ENCODE peak calls at places on chromosome 20, in six cellular contexts. One of them, this sample, is unnamed.

GRCh38 chr20:63226020-63226943 is 9.4 kb upstream of the BIRC7 start:
- DNase-seq in A549: no peak
- DNase-seq in transverse colon: no peak
- DNase-seq in GM06990: no peak
- DNase-seq in K562: no peak
- DNase-seq in SK-N-SH: no peak
- DNase-seq in this sample: no peak

GRCh38 chr20:50366270-50367103 is 143.7 kb upstream of the PTPN1 start:
- DNase-seq in GM06990: no peak
- DNase-seq in transverse colon: peak
- DNase-seq in SK-N-SH: peak
- DNase-seq in K562: no peak
- DNase-seq in A549: no peak
- DNase-seq in this sample: no peak

GRCh38 chr20:37911838-37912273 is 8.9 kb downstream of the VSTM2L start:
- DNase-seq in transverse colon: peak
- DNase-seq in SK-N-SH: peak
- DNase-seq in GM06990: peak
- DNase-seq in K562: peak
- DNase-seq in A549: no peak
- DNase-seq in this sample: peak

GRCh38 chr20:8932192-8933150 is 136.4 kb upstream of the PLCB4 start:
- DNase-seq in transverse colon: no peak
- DNase-seq in SK-N-SH: no peak
- DNase-seq in A549: peak
- DNase-seq in GM06990: no peak
- DNase-seq in K562: no peak
- DNase-seq in this sample: no peak

GRCh38 chr20:51360451-51361230 is 181.9 kb downstream of the NFATC2 start:
- DNase-seq in GM06990: no peak
- DNase-seq in K562: no peak
- DNase-seq in A549: peak
- DNase-seq in transverse colon: no peak
- DNase-seq in SK-N-SH: no peak
- DNase-seq in this sample: no peak

GRCh38 chr20:39853664-39854063 is 835.4 kb downstream of the MAFB start:
- DNase-seq in SK-N-SH: no peak
- DNase-seq in A549: no peak
- DNase-seq in K562: no peak
- DNase-seq in transverse colon: no peak
- DNase-seq in GM06990: no peak
- DNase-seq in this sample: no peak

GRCh38 chr20:34824026-34824860 is 1.2 kb downstream of the NCOA6 start:
- DNase-seq in SK-N-SH: peak
- DNase-seq in transverse colon: peak
- DNase-seq in K562: peak
- DNase-seq in A549: peak
- DNase-seq in GM06990: no peak
- DNase-seq in this sample: peak

GRCh38 chr20:50980071-50980681 is 21.6 kb downstream of the MOCS3 start:
- DNase-seq in K562: no peak
- DNase-seq in A549: peak
- DNase-seq in GM06990: no peak
- DNase-seq in transverse colon: no peak
- DNase-seq in SK-N-SH: no peak
- DNase-seq in this sample: no peak

GRCh38 chr20:46897471-46897870 is 2.8 kb downstream of the EYA2 start:
- DNase-seq in transverse colon: no peak
- DNase-seq in GM06990: no peak
- DNase-seq in SK-N-SH: no peak
- DNase-seq in K562: no peak
- DNase-seq in A549: no peak
- DNase-seq in this sample: peak

GRCh38 chr20:59027746-59028320 is 4.3 kb downstream of the ATP5F1E start:
- DNase-seq in GM06990: no peak
- DNase-seq in transverse colon: no peak
- DNase-seq in SK-N-SH: no peak
- DNase-seq in K562: no peak
- DNase-seq in A549: no peak
- DNase-seq in this sample: peak

GRCh38 chr20:1388706-1389483 is 4.0 kb downstream of the FKBP1A start:
- DNase-seq in transverse colon: no peak
- DNase-seq in A549: no peak
- DNase-seq in GM06990: no peak
- DNase-seq in SK-N-SH: no peak
- DNase-seq in K562: no peak
- DNase-seq in this sample: no peak

GRCh38 chr20:49569403-49570115 is 1.6 kb upstream of the PTGIS start:
- DNase-seq in GM06990: no peak
- DNase-seq in transverse colon: no peak
- DNase-seq in SK-N-SH: no peak
- DNase-seq in K562: no peak
- DNase-seq in A549: no peak
- DNase-seq in this sample: no peak

GRCh38 chr20:6636209-6637159 is 131.0 kb upstream of the BMP2 start:
- DNase-seq in transverse colon: peak
- DNase-seq in A549: peak
- DNase-seq in GM06990: no peak
- DNase-seq in SK-N-SH: peak
- DNase-seq in K562: no peak
- DNase-seq in this sample: no peak

GRCh38 chr20:43507150-43508080 is at the start of gene L3MBTL1:
- DNase-seq in K562: peak
- DNase-seq in SK-N-SH: peak
- DNase-seq in GM06990: peak
- DNase-seq in transverse colon: peak
- DNase-seq in A549: peak
- DNase-seq in this sample: peak

GRCh38 chr20:49812463-49813304 is at the start of gene SLC9A8:
- DNase-seq in K562: peak
- DNase-seq in transverse colon: peak
- DNase-seq in GM06990: peak
- DNase-seq in SK-N-SH: peak
- DNase-seq in A549: peak
- DNase-seq in this sample: peak

GRCh38 chr20:17381701-17382100 is 149.5 kb downstream of the BFSP1 start:
- DNase-seq in GM06990: no peak
- DNase-seq in K562: no peak
- DNase-seq in transverse colon: no peak
- DNase-seq in SK-N-SH: no peak
- DNase-seq in A549: no peak
- DNase-seq in this sample: no peak

GRCh38 chr20:17377222-17377621 is 150.4 kb downstream of the PCSK2 start:
- DNase-seq in A549: no peak
- DNase-seq in transverse colon: no peak
- DNase-seq in K562: no peak
- DNase-seq in SK-N-SH: no peak
- DNase-seq in GM06990: no peak
- DNase-seq in this sample: no peak

GRCh38 chr20:17376031-17376430 is 149.2 kb downstream of the PCSK2 start:
- DNase-seq in SK-N-SH: no peak
- DNase-seq in transverse colon: no peak
- DNase-seq in A549: no peak
- DNase-seq in GM06990: no peak
- DNase-seq in K562: no peak
- DNase-seq in this sample: no peak

GRCh38 chr20:17374086-17374485 is 147.2 kb downstream of the PCSK2 start:
- DNase-seq in K562: no peak
- DNase-seq in SK-N-SH: no peak
- DNase-seq in GM06990: no peak
- DNase-seq in transverse colon: no peak
- DNase-seq in A549: no peak
- DNase-seq in this sample: no peak

GRCh38 chr20:17379651-17380050 is 151.5 kb downstream of the BFSP1 start:
- DNase-seq in GM06990: no peak
- DNase-seq in SK-N-SH: no peak
- DNase-seq in K562: no peak
- DNase-seq in A549: no peak
- DNase-seq in transverse colon: no peak
- DNase-seq in this sample: no peak
- H3K4me3 ChIP-seq in GM06990: no peak
- H3K4me3 ChIP-seq in SK-N-SH: no peak
- H3K4me3 ChIP-seq in K562: no peak
- H3K4me3 ChIP-seq in A549: no peak
- H3K4me3 ChIP-seq in transverse colon: no peak
- H3K4me3 ChIP-seq in this sample: no peak

GRCh38 chr20:32762754-32763201 is 593 bp downstream of the DNMT3B start:
- DNase-seq in SK-N-SH: peak
- DNase-seq in GM06990: no peak
- DNase-seq in K562: no peak
- DNase-seq in A549: no peak
- DNase-seq in transverse colon: no peak
- DNase-seq in this sample: peak

GRCh38 chr20:32761417-32761830 is 761 bp upstream of the DNMT3B start:
- DNase-seq in A549: no peak
- DNase-seq in K562: no peak
- DNase-seq in GM06990: no peak
- DNase-seq in transverse colon: no peak
- DNase-seq in SK-N-SH: no peak
- DNase-seq in this sample: no peak

GRCh38 chr20:32763202-32763999 is 1.2 kb downstream of the DNMT3B start:
- DNase-seq in A549: no peak
- DNase-seq in GM06990: no peak
- DNase-seq in K562: peak
- DNase-seq in SK-N-SH: peak
- DNase-seq in transverse colon: no peak
- DNase-seq in this sample: peak

GRCh38 chr20:32764000-32764960 is 2.1 kb downstream of the DNMT3B start:
- DNase-seq in SK-N-SH: no peak
- DNase-seq in A549: no peak
- DNase-seq in K562: peak
- DNase-seq in transverse colon: no peak
- DNase-seq in GM06990: no peak
- DNase-seq in this sample: no peak

DNA sequence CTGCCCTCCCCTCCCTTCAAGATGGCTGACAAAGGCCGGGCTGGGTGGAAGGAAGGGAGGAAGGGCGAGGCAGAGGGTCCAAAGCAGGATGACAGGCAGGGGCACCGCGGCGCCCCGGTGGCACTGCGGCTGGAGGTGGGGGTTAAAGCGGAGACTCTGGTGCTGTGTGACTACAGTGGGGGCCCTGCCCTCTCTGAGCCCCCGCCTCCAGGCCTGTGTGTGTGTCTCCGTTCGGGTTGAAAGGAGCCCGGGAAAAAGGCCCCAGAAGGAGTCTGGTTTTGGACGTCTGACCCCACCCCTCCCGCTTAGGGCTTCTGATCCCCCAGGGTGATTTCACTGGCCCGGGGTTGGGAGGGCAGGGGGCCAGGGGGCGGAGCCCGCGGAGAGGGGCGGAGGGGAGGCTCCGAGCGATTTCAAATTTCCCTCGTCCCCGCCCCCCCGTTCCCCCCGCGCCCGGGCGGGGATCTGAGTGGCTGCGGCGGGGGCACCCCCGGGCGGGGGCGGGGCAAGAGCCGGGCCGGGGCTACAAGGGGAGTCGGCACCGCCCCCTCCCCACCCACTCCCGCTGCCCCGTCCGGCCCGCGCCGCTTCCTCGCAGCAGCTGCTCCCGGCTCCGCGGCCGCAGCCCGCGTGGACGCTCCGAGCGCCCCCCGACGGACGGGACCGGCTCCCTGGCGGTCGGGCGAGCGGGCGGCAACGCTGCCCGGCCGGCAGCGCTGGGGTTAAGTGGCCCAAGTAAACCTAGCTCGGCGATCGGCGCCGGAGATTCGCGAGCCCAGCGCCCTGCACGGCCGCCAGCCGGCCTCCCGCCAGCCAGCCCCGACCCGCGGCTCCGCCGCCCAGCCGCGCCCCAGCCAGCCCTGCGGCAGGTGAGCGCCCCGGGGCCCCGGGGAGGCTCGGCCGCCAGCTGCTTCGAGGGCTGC is at the start of gene DNMT3B:
- DNase-seq in transverse colon: peak
- DNase-seq in K562: peak
- DNase-seq in SK-N-SH: peak
- DNase-seq in GM06990: peak
- DNase-seq in A549: peak
- DNase-seq in this sample: peak
- TF ChIP-seq CTCF in transverse colon: no peak
- TF ChIP-seq CTCF in K562: peak
- TF ChIP-seq CTCF in SK-N-SH: peak
- TF ChIP-seq CTCF in GM06990: no peak
- TF ChIP-seq CTCF in A549: peak
- TF ChIP-seq CTCF in this sample: peak

DNA sequence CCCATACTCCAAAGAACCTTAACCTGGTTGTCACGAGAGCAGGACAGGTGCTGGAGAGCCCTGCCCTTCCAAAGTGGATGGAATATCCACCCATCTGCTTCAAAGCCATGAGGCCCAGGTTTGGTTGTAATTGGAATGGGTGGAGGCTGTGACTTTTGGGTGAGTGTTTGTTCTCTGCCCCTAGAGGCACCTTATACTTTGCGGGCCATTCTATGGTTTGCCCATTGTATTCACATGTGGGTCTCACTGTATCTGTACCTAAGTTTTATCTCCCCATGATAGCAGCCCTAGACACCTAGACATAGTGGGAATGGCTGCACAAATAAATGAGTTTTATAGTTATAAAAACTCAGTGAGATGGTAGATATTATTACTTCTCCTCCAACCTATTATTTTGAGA is 67.1 kb upstream of the NAA20 start:
- DNase-seq in transverse colon: no peak
- DNase-seq in K562: no peak
- DNase-seq in GM06990: no peak
- DNase-seq in A549: no peak
- DNase-seq in SK-N-SH: no peak
- DNase-seq in this sample: no peak
- H3K4me3 ChIP-seq in transverse colon: no peak
- H3K4me3 ChIP-seq in K562: no peak
- H3K4me3 ChIP-seq in GM06990: no peak
- H3K4me3 ChIP-seq in A549: no peak
- H3K4me3 ChIP-seq in SK-N-SH: no peak
- H3K4me3 ChIP-seq in this sample: no peak

DNA sequence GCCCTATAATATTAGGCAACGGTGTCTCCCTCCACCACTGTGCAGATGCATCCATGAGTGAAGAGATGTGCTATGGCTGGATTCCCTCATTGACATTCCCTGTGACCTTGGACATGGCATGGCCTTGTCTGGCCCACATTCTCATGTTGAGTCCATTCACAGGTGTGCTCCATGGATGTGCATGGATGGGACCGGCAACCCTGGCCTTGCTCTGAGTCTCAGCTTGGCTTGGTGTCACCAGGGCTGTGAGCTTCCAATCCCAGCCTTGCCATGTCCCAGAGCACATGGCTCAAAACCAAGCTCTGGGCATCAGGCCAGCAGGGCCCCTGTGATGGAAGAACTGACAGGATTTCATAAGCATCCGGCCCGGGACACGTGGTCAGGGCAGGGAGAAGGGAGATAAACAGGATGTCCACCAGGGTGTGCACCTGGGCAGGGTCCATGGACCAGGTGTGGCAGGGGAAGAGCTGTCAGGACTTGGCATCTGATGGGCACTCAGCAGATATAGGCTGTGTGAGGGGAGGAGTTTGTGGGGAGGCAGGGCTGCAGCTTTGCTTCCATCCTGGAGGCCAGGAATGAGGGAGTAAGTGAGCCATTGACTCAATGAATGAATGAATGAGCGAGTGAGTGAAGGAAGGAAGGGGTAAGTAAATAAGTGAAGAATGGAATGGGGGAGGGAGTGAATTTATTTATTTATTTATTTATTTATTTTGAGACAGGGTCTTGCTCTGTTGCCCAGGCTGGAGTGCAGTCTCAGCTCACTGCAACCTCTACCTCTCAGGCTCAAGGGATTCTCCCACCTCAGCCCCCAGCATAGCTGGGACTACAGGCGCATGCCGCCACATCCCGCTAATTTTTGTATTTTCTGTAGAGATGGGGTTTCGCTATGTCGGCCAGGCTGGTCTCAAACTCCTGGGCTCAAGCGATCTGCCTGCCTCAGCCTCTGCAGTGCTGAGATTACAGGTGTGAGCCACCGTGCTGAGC is 15.7 kb downstream of the NRSN2 start:
- DNase-seq in transverse colon: peak
- DNase-seq in GM06990: peak
- DNase-seq in K562: peak
- DNase-seq in SK-N-SH: peak
- DNase-seq in A549: peak
- DNase-seq in this sample: peak
- TF ChIP-seq CTCF in transverse colon: peak
- TF ChIP-seq CTCF in GM06990: peak
- TF ChIP-seq CTCF in K562: peak
- TF ChIP-seq CTCF in SK-N-SH: peak
- TF ChIP-seq CTCF in A549: peak
- TF ChIP-seq CTCF in this sample: peak

This sample was measured in WERI-Rb-1.